ENCODE peak calls at places on chromosomes 2 and 18, in four cellular contexts. M, Y, V and H are unnamed samples.
A peak's percentile ranks its signal among the peaks of the same experiment; 100 is the strongest.

GRCh38 chr2:180873219-180873618 is 107.2 kb upstream of the UBE2E3 start:
- DNase-seq in Y (no peak), M (no peak), V (no peak), H (no peak)

GRCh38 chr18:58046087-58046793 is 2.2 kb downstream of the NEDD4L start:
- DNase-seq in V (no peak), M (peak; percentile 21), Y (no peak), H (no peak)

GRCh38 chr18:48983793-48984437 is 33.1 kb upstream of the SMAD7 start:
- DNase-seq in Y (peak; percentile 8), M (no peak), V (no peak), H (no peak)

GRCh38 chr2:127056631-127057370 is 50.2 kb downstream of the BIN1 start:
- DNase-seq in Y (no peak), V (no peak), M (no peak), H (no peak)

GRCh38 chr2:46145017-46145416 is 152.2 kb upstream of the EPAS1 start:
- DNase-seq in V (no peak), M (no peak), Y (no peak), H (no peak)

GRCh38 chr2:42823744-42824453 is 31.5 kb upstream of the HAAO start:
- DNase-seq in Y (no peak), M (peak; percentile 48), V (no peak), H (no peak)

GRCh38 chr2:84474176-84474575 is 15.1 kb upstream of the SUCLG1 start:
- DNase-seq in M (no peak), Y (no peak), V (no peak), H (no peak)

GRCh38 chr2:238897122-238897880 is 49.4 kb downstream of the TWIST2 start:
- DNase-seq in M (no peak), Y (no peak), V (no peak), H (no peak)

GRCh38 chr2:107132141-107132540 is 246.2 kb upstream of the ST6GAL2 start:
- DNase-seq in V (peak; percentile 8), M (no peak), Y (no peak), H (no peak)

GRCh38 chr2:43221660-43222471 is 4.5 kb downstream of the ZFP36L2 start:
- DNase-seq in Y (no peak), M (peak; percentile 98), V (no peak), H (peak; percentile 91)

GRCh38 chr18:75247041-75247551 is 36.5 kb downstream of the TSHZ1 start:
- DNase-seq in V (peak; percentile 42), Y (no peak), M (peak; percentile 35), H (no peak)

GRCh38 chr18:63895190-63895589 is 7.7 kb downstream of the SERPINB2 start:
- DNase-seq in Y (no peak), V (no peak), M (no peak), H (no peak)

GRCh38 chr2:71417300-71418202 is 35.8 kb upstream of the DYSF start:
- DNase-seq in M (no peak), V (no peak), Y (no peak), H (no peak)

GRCh38 chr2:10832228-10832936 is 19.8 kb upstream of the PDIA6 start:
- DNase-seq in M (peak; percentile 59), V (peak; percentile 90), Y (peak; percentile 82), H (peak; percentile 46)

GRCh38 chr2:5385596-5385995 is 306.6 kb upstream of the SOX11 start:
- DNase-seq in Y (no peak), V (no peak), M (peak; percentile 65), H (no peak)

GRCh38 chr18:58161659-58162058 is 117.6 kb downstream of the NEDD4L start:
- DNase-seq in Y (no peak), M (peak; percentile 21), V (no peak), H (no peak)

GRCh38 chr2:242004223-242004901 is 134.8 kb downstream of the RTP5 start:
- DNase-seq in M (no peak), Y (no peak), V (no peak), H (no peak)

GRCh38 chr2:221994926-221995325 is 303.9 kb downstream of the PAX3 start:
- DNase-seq in Y (no peak), M (no peak), V (no peak), H (no peak)

GRCh38 chr2:172120118-172120517 is 17.4 kb upstream of the DLX2 start:
- DNase-seq in V (no peak), M (no peak), Y (no peak), H (no peak)

GRCh38 chr2:197442865-197443264 is 8.0 kb upstream of the SF3B1 start:
- DNase-seq in M (no peak), Y (no peak), V (no peak), H (no peak)

GRCh38 chr2:30139131-30139870 is 7.5 kb upstream of the YPEL5 start:
- DNase-seq in Y (no peak), M (no peak), V (no peak), H (no peak)

GRCh38 chr2:27765621-27766286 is 5.8 kb upstream of the MRPL33 start:
- DNase-seq in M (peak; percentile 66), V (no peak), Y (peak; percentile 5), H (no peak)

GRCh38 chr2:120461092-120461491 is 115.2 kb downstream of the INHBB start:
- DNase-seq in M (no peak), V (no peak), Y (no peak), H (no peak)